ENCODE peak calls at places on chromosome 17, in five cellular contexts. E, G, W, J and O are unnamed samples.
A peak's percentile ranks its signal among the peaks of the same experiment; 100 is the strongest.

GRCh38 chr17:39617446-39618251 is 9.1 kb upstream of the PPP1R1B start:
- DNase-seq in E (peak; percentile 86), J (peak; percentile 53), W (peak; percentile 89), G (peak; percentile 80), O (peak; percentile 82)

GRCh38 chr17:14198013-14198412 is 38.6 kb downstream of the CDRT15 start:
- DNase-seq in G (peak; percentile 1), W (no peak), E (no peak), J (no peak), O (peak; percentile 59)

GRCh38 chr17:35734396-35734795 is 3.0 kb downstream of the RASL10B start:
- DNase-seq in G (no peak), E (no peak), J (no peak), W (no peak), O (no peak)

GRCh38 chr17:77107506-77108433 is 33.0 kb upstream of the SEC14L1 start:
- DNase-seq in J (peak; percentile 54), E (no peak), G (no peak), W (peak; percentile 59), O (no peak)

GRCh38 chr17:80922580-80923160 is 69.0 kb upstream of the CHMP6 start:
- DNase-seq in E (no peak), J (no peak), G (no peak), W (no peak), O (no peak)

GRCh38 chr17:64532409-64532808 is 25.6 kb downstream of the CEP95 start:
- DNase-seq in E (no peak), J (no peak), W (no peak), G (no peak), O (no peak)

GRCh38 chr17:11889266-11889665 is 108.0 kb downstream of the ZNF18 start:
- DNase-seq in J (no peak), G (no peak), E (no peak), W (no peak), O (no peak)

GRCh38 chr17:21674242-21674731 is 18.0 kb upstream of the KCNJ18 start:
- DNase-seq in J (no peak), W (no peak), G (no peak), E (no peak), O (no peak)

GRCh38 chr17:21209511-21210175 is 4.3 kb downstream of the TMEM11 start:
- DNase-seq in E (no peak), J (no peak), G (no peak), W (peak; percentile 36), O (no peak)

GRCh38 chr17:82636626-82637598 is 11.3 kb downstream of the WDR45B start:
- DNase-seq in E (no peak), W (no peak), G (no peak), J (no peak), O (no peak)

GRCh38 chr17:49595980-49596379 is 20.3 kb downstream of the NXPH3 start:
- DNase-seq in G (no peak), J (no peak), W (no peak), E (no peak), O (no peak)

GRCh38 chr17:51230306-51230705 is 29.5 kb downstream of the MBTD1 start:
- DNase-seq in J (no peak), G (no peak), W (no peak), E (no peak), O (no peak)

GRCh38 chr17:60154616-60155426 is 5.0 kb downstream of the CA4 start:
- DNase-seq in E (no peak), G (peak; percentile 40), J (no peak), W (peak; percentile 88), O (peak; percentile 33)

GRCh38 chr17:41528959-41529353 is 848 bp upstream of the KRT19 start:
- DNase-seq in J (no peak), G (no peak), W (no peak), E (peak; percentile 53), O (no peak)

GRCh38 chr17:18185391-18185790 is 1.8 kb downstream of the ALKBH5 start:
- DNase-seq in J (no peak), G (no peak), E (no peak), W (peak; percentile 49), O (no peak)

GRCh38 chr17:76271669-76272540 is 6.8 kb downstream of the UBALD2 start:
- DNase-seq in W (no peak), J (peak; percentile 86), G (no peak), E (no peak), O (no peak)

GRCh38 chr17:77388384-77389306 is 247.9 kb downstream of the SEC14L1 start:
- DNase-seq in W (no peak), E (no peak), J (no peak), G (no peak), O (peak; percentile 46)

GRCh38 chr17:73197141-73197540 is 4.3 kb downstream of the COG1 start:
- DNase-seq in E (no peak), J (no peak), G (no peak), W (no peak), O (no peak)

GRCh38 chr17:28372203-28372944 is 880 bp downstream of the SARM1 start:
- DNase-seq in W (peak; percentile 51), J (peak; percentile 25), E (no peak), G (peak; percentile 35), O (peak; percentile 30)

GRCh38 chr17:2571523-2572303 is 21.7 kb upstream of the PAFAH1B1 start:
- DNase-seq in J (no peak), W (no peak), G (no peak), E (no peak), O (no peak)

GRCh38 chr17:60049936-60050335 is 28.8 kb downstream of the HEATR6 start:
- DNase-seq in W (no peak), G (no peak), J (no peak), E (no peak), O (no peak)

GRCh38 chr17:42283241-42284019 is 4.9 kb upstream of the STAT5A start:
- DNase-seq in W (no peak), E (no peak), J (no peak), G (no peak), O (no peak)

GRCh38 chr17:45311762-45312476 is 4.9 kb downstream of the MAP3K14 start:
- DNase-seq in J (peak; percentile 89), G (peak; percentile 48), E (no peak), W (peak; percentile 33), O (peak; percentile 33)